ENCODE peak calls at places on chromosome 3, in six cellular contexts. V is neural progenitor cell, K is activated B cell treated with CpG ODN at 0.5 μM for 24 hours, Z is RPMI8226, A is psoas muscle, G is WERI-Rb-1. E is an unnamed sample.

GRCh38 chr3:6825527-6825926 is 35.4 kb upstream of the GRM7 start:
- DNase-seq in V (no peak), K (no peak), G (no peak), Z (no peak), A (no peak), E (no peak)

GRCh38 chr3:17302774-17303173 is 418.0 kb downstream of the PLCL2 start:
- DNase-seq in V (no peak), K (no peak), Z (no peak), G (no peak), A (no peak), E (peak; percentile 48)

GRCh38 chr3:40044487-40044886 is 235.1 kb downstream of the MYRIP start:
- DNase-seq in A (no peak), G (no peak), K (no peak), Z (no peak), V (no peak), E (no peak)

GRCh38 chr3:65729553-65729952 is 309.2 kb downstream of the MAGI1 start:
- DNase-seq in Z (no peak), A (no peak), G (no peak), K (no peak), V (no peak), E (no peak)

GRCh38 chr3:135047061-135047460 is 252.0 kb downstream of the EPHB1 start:
- DNase-seq in G (no peak), K (no peak), Z (no peak), V (no peak), A (no peak), E (no peak)

GRCh38 chr3:178966299-178967183 is 105.1 kb downstream of the ZMAT3 start:
- DNase-seq in G (no peak), A (no peak), Z (peak; percentile 56), V (no peak), K (no peak), E (no peak)

GRCh38 chr3:163916596-163917560 is 1161.4 kb downstream of the SI start:
- DNase-seq in Z (peak; percentile 49), V (peak; percentile 14), G (peak; percentile 41), K (no peak), A (no peak), E (no peak)

GRCh38 chr3:119582178-119582577 is 2.9 kb downstream of the ADPRH start:
- DNase-seq in V (no peak), K (no peak), A (no peak), G (no peak), Z (no peak), E (no peak)

GRCh38 chr3:116579843-116580242 is 129.7 kb upstream of the TUSC7 start:
- DNase-seq in Z (peak; percentile 11), K (no peak), G (no peak), V (peak; percentile 50), A (no peak), E (no peak)

GRCh38 chr3:53045107-53045783 is 628 bp downstream of the SFMBT1 start:
- DNase-seq in V (peak; percentile 87), G (peak; percentile 53), Z (peak; percentile 78), K (peak; percentile 67), A (peak; percentile 67), E (peak; percentile 80)

GRCh38 chr3:55795296-55795695 is 308.2 kb upstream of the WNT5A start:
- DNase-seq in Z (no peak), V (no peak), G (no peak), K (no peak), A (no peak), E (no peak)

GRCh38 chr3:71629289-71630252 is 46.0 kb upstream of the FOXP1 start:
- DNase-seq in Z (no peak), V (no peak), A (peak; percentile 14), G (no peak), K (no peak), E (peak; percentile 42)

GRCh38 chr3:179247289-179248020 is 3.5 kb downstream of the KCNMB3 start:
- DNase-seq in V (no peak), K (no peak), A (no peak), G (no peak), Z (no peak), E (no peak)

GRCh38 chr3:135131290-135131689 is 336.2 kb downstream of the EPHB1 start:
- DNase-seq in A (no peak), V (no peak), Z (no peak), G (no peak), K (no peak), E (no peak)

GRCh38 chr3:41900265-41900664 is 61.6 kb downstream of the ULK4 start:
- DNase-seq in K (no peak), Z (no peak), A (no peak), G (no peak), V (peak; percentile 16), E (no peak)

GRCh38 chr3:149271669-149272068 is 50.0 kb upstream of the CP start:
- DNase-seq in G (no peak), A (no peak), K (no peak), V (no peak), Z (no peak), E (no peak)

GRCh38 chr3:5510300-5510699 is 322.8 kb downstream of the EDEM1 start:
- DNase-seq in K (no peak), G (peak; percentile 75), V (peak; percentile 3), Z (no peak), A (no peak), E (no peak)

GRCh38 chr3:48546203-48546829 is 10.3 kb downstream of the PFKFB4 start:
- DNase-seq in V (no peak), G (no peak), K (no peak), Z (no peak), A (no peak), E (peak; percentile 39)

GRCh38 chr3:178233371-178233770 is 302.9 kb upstream of the KCNMB2 start:
- DNase-seq in V (no peak), K (no peak), G (no peak), Z (no peak), A (no peak), E (no peak)

GRCh38 chr3:72230774-72231379 is 445.9 kb upstream of the PROK2 start:
- DNase-seq in G (no peak), Z (no peak), K (no peak), A (no peak), V (no peak), E (no peak)

GRCh38 chr3:8279476-8279875 is 222.1 kb upstream of the LMCD1 start:
- DNase-seq in Z (no peak), K (no peak), V (no peak), A (no peak), G (peak; percentile 50), E (no peak)

GRCh38 chr3:38549957-38550840 is 54.1 kb downstream of the EXOG start:
- DNase-seq in A (no peak), G (peak; percentile 2), K (no peak), V (no peak), Z (no peak), E (no peak)

GRCh38 chr3:171598990-171599389 is 138.8 kb upstream of the TNIK start:
- DNase-seq in K (no peak), G (no peak), V (no peak), Z (no peak), A (no peak), E (no peak)

GRCh38 chr3:72997421-72997961 is 880 bp downstream of the PPP4R2 start:
- DNase-seq in Z (peak; percentile 62), G (peak; percentile 22), A (no peak), V (peak; percentile 65), K (peak; percentile 19), E (no peak)

GRCh38 chr3:131849640-131850039 is 185.2 kb downstream of the CPNE4 start:
- DNase-seq in K (no peak), V (no peak), Z (no peak), A (no peak), G (no peak), E (no peak)

GRCh38 chr3:171679011-171679492 is 131.2 kb downstream of the PLD1 start:
- DNase-seq in K (no peak), A (no peak), Z (no peak), V (no peak), G (no peak), E (no peak)

GRCh38 chr3:139088462-139089324 is 44.0 kb upstream of the PRR23C start:
- DNase-seq in V (no peak), K (no peak), G (no peak), A (no peak), Z (no peak), E (no peak)

GRCh38 chr3:13479582-13480339 is at the start of gene HDAC11:
- DNase-seq in A (peak; percentile 99), G (peak; percentile 99), K (peak; percentile 97), Z (peak; percentile 98), V (peak; percentile 99), E (peak; percentile 99)

GRCh38 chr3:141087071-141087824 is 36.1 kb downstream of the SPSB4 start:
- DNase-seq in A (no peak), V (no peak), K (no peak), G (no peak), Z (no peak), E (no peak)

GRCh38 chr3:141239551-141240281 is 8.1 kb downstream of the PXYLP1 start:
- DNase-seq in K (no peak), G (no peak), V (no peak), A (no peak), Z (no peak), E (no peak)

GRCh38 chr3:72163809-72164634 is 379.1 kb upstream of the PROK2 start:
- DNase-seq in Z (peak; percentile 68), A (no peak), K (peak; percentile 53), G (no peak), V (no peak), E (no peak)

GRCh38 chr3:72306800-72307341 is 521.9 kb upstream of the PROK2 start:
- DNase-seq in Z (no peak), A (no peak), K (no peak), G (peak; percentile 45), V (peak; percentile 41), E (no peak)

GRCh38 chr3:98555025-98555379 is 23.2 kb downstream of the GPR15 start:
- DNase-seq in V (no peak), A (no peak), G (no peak), Z (no peak), K (no peak), E (no peak)

E was measured in Right ventricle myocardium superior.